ENCODE peak calls at places on chromosomes 6 and 20, in five cellular contexts. L, S, D, R and Y are unnamed samples. For H3K4me1, the result is how much of the 10 kb centered on the place peaks cover.

GRCh38 chr20:46117704-46118467 is at the start of gene CD40:
- DNase-seq in L (peak), S (peak), D (peak), R (peak), Y (peak)

GRCh38 chr6:144912474-144912873 is 627.3 kb downstream of the UTRN start:
- DNase-seq in L (no peak), S (no peak), D (no peak), R (no peak), Y (no peak)

GRCh38 chr20:6818033-6818808 is 50.7 kb downstream of the BMP2 start:
- DNase-seq in L (no peak), S (no peak), D (no peak), R (no peak), Y (no peak)

GRCh38 chr6:143337201-143337949 is 113.1 kb downstream of the ADAT2 start:
- DNase-seq in L (peak), S (peak), D (peak), R (peak), Y (peak)

GRCh38 chr20:18263723-18264122 is 24.6 kb upstream of the ZNF133 start:
- DNase-seq in L (no peak), S (peak), D (no peak), R (peak), Y (no peak)

GRCh38 chr6:17863971-17864754 is 123.3 kb downstream of the KIF13A start:
- DNase-seq in L (no peak), S (no peak), D (no peak), R (peak), Y (no peak)

GRCh38 chr6:82022614-82023102 is 224.9 kb downstream of the IBTK start:
- DNase-seq in L (no peak), S (no peak), D (no peak), R (peak), Y (no peak)

GRCh38 chr6:54238407-54238806 is 69.8 kb upstream of the TINAG start:
- DNase-seq in L (no peak), S (no peak), D (no peak), R (no peak), Y (no peak)

GRCh38 chr6:36969988-36970891 is 15.7 kb downstream of the PI16 start:
- DNase-seq in L (no peak), S (no peak), D (no peak), R (no peak), Y (no peak)

GRCh38 chr20:32925481-32926196 is 66.9 kb downstream of the EFCAB8 start:
- DNase-seq in L (no peak), S (no peak), D (no peak), R (no peak), Y (no peak)

GRCh38 chr20:41226426-41226825 is 89.1 kb downstream of the PLCG1 start:
- DNase-seq in L (no peak), S (no peak), D (no peak), R (no peak), Y (no peak)

GRCh38 chr20:36461600-36462439 is 79.5 kb upstream of the MYL9 start:
- DNase-seq in L (peak), S (peak), D (peak), R (peak), Y (peak)

GRCh38 chr6:9620263-9620662 is 794.6 kb downstream of the TFAP2A start:
- DNase-seq in L (no peak), S (no peak), D (no peak), R (no peak), Y (no peak)

GRCh38 chr6:36850001-36850400 is 10.8 kb upstream of the CPNE5 start:
- DNase-seq in L (no peak), S (no peak), D (no peak), R (no peak), Y (no peak)

GRCh38 chr6:135257641-135258405 is 76.7 kb downstream of the MYB start:
- DNase-seq in L (no peak), S (no peak), D (no peak), R (no peak), Y (no peak)

GRCh38 chr20:37408202-37408929 is 62.4 kb downstream of the SRC start:
- DNase-seq in L (no peak), S (no peak), D (no peak), R (no peak), Y (no peak)

GRCh38 chr20:37411408-37412306 is 65.7 kb downstream of the SRC start:
- DNase-seq in L (no peak), S (no peak), D (no peak), R (no peak), Y (no peak)

GRCh38 chr6:56655250-56655649 is 12.6 kb upstream of the DST start:
- DNase-seq in L (no peak), S (no peak), D (no peak), R (no peak), Y (no peak)

GRCh38 chr6:166465671-166466087 is 82.9 kb upstream of the MPC1 start:
- DNase-seq in L (no peak), S (no peak), D (no peak), R (peak), Y (no peak)

DNA sequence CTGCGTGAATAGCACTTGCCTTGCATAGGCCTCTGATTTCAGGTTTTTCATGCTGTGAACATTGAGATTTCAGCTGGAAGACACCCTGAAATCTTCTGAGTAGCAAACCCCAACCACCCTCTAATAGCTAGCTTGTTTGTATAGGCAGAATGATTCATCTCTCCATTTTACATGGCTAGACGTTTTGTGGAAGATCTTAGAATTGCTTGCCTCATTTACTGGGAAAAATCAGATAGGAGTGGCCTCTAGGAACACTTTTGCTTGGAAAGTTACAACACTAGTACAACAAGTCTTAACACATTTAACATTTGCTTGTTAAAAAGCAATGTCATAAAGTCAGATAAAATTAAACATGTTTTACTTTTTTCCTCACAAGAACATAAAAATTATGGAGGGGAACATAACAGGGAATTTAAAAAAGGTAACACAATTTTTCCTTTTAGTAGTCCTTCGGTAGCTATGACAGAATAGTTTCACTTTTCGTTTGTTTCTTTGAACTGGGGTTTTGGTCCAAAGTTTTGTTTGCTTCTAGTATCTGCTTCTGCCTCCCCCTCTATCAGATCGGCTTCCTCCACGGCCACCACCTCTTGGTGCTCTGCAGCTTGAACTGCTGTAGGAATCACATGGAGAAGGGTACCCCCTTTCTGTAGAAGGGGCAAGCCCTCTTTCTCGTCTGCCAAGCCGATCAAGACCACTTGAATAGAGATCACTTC is 102.2 kb upstream of the PTCHD4 start:
- DNase-seq in L (no peak), S (no peak), D (no peak), R (no peak), Y (no peak)
- H3K4me3 ChIP-seq in L (no peak), S (no peak), D (no peak), R (no peak), Y (no peak)

GRCh38 chr6:137117605-137118004 is 55.8 kb downstream of the IL22RA2 start:
- DNase-seq in L (no peak), S (no peak), D (no peak), R (no peak), Y (no peak)
- H3K27ac ChIP-seq in L (no peak), S (no peak), D (no peak), R (no peak), Y (no peak)

GRCh38 chr6:5632348-5632935 is 371.1 kb downstream of the FARS2 start:
- DNase-seq in L (no peak), S (no peak), D (no peak), R (no peak), Y (no peak)
- H3K4me1 ChIP-seq in L (under half), S (under half), D (under half), R (under half), Y (under half)

GRCh38 chr6:6724319-6725119 is 136.0 kb downstream of the LY86 start:
- DNase-seq in L (no peak), S (peak), D (no peak), R (peak), Y (peak)
- H3K4me3 ChIP-seq in L (peak), S (no peak), D (peak), R (peak), Y (no peak)

GRCh38 chr20:1861347-1861987 is 33.7 kb upstream of the SIRPA start:
- DNase-seq in L (no peak), S (no peak), D (no peak), R (peak), Y (peak)
- H3K27ac ChIP-seq in L (no peak), S (no peak), D (no peak), R (no peak), Y (no peak)

GRCh38 chr6:35723587-35723986 is 13.2 kb upstream of the ARMC12 start:
- DNase-seq in L (no peak), S (no peak), D (no peak), R (no peak), Y (no peak)
- H3K4me1 ChIP-seq in L (half or more), S (half or more), D (under half), R (under half), Y (half or more)

DNA sequence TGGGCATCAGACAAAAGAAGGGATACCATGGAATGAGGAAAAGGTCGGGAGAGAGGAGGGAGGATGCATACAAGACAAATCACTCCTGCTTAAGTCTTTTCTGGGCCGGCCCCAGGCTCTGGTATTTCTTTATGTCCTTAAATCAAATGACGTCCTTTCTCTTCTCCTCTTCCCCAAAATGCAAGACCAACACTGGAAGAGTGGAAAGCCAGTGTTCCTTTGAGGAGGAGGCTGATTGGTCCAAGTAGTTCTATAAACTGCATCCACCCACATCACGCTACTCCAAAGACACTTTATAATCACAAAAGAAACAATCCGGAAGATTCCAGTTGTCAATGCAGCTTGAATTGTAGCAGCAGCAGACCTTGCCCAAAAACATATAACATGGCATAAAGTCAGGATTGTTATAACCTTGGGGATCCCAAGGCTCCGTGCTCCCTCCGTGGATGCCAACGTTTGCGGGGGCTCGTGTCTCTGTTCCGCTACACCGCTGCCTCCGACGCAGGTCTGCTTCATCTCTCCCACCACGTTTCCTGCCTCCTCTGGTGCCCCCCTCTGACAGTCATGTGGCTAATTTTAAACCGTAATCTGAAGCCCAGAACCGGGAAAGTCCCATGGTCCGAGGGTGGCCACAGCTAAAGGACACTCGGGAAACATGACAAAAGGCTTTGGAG is 47.1 kb downstream of the MCUR1 start:
- DNase-seq in L (peak), S (no peak), D (peak), R (no peak), Y (peak)
- H3K4me3 ChIP-seq in L (peak), S (no peak), D (no peak), R (no peak), Y (no peak)

DNA sequence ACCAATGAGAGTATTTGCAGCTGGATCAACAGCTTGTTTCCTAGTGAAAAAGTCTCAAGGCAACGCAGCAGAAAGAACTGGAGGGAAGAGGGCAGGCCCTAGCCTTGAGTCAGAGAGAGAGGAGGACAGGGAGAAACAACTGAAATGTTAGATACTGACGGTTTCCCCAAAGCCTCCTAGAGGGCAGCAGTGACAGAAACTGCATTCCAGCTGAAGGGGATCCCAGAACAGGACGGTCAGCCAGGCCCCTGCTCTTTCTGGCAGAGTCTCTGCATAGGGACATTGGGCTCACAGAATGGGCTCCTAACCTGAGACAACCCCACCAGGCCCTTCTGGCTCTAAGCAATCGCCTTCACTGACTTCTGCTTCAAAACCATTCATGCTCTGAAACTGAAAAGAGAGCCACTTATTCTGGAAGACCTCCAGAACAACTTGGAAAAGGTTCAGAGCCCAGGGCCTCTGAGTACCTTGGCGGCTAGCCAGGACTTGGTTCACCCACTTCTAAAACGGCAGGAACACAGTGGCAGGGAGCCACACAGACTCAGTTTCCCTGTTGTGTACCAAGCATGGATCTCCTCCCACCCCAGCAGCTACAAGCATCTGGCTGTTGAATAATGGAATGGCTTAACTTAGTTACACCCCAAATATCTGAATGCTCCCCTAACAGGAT is 72.9 kb downstream of the PSMB1 start:
- DNase-seq in L (no peak), S (peak), D (no peak), R (no peak), Y (peak)
- H3K27ac ChIP-seq in L (no peak), S (no peak), D (no peak), R (no peak), Y (peak)

DNA sequence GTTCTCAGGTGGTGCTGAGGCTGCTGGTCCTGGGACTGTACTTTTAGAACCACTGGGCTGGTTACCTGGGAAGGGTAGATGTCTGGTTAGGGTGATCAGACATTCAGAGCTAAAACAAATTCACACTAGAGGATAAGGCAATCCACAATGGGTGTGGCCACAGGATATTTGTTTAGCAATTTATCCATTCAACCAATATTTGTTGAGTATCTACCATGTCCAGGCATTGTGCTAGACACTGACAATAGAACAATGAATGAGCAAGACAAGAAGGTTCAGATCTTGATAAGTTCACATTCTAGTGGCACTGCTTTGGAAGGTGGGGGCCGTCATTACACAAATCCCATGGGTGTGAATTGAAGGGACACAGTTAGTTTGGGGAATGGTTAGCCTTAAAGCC is 131.7 kb downstream of the BCAS1 start:
- DNase-seq in L (no peak), S (no peak), D (no peak), R (no peak), Y (no peak)
- H3K4me1 ChIP-seq in L (under half), S (under half), D (under half), R (half or more), Y (half or more)

DNA sequence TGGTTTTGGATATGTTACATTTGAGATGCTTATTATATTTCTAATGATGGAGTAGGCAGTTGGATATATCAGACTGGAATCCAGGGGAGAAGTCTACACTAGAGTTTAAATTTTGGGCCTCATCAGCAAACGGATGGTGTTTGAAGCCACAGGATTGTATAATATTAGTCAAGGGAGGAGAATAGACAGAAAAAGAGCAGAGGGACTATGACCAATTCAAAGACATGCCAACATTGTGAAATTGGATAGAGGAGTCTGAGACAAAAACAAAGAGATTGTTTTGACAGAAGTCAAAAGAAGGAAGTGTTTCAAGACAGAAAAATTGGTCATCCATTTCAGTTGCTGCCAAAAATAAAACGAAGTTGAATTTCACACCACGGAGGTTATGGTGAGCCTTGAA is 66.5 kb downstream of the NOX3 start:
- DNase-seq in L (no peak), S (no peak), D (no peak), R (no peak), Y (no peak)
- H3K4me3 ChIP-seq in L (no peak), S (no peak), D (no peak), R (no peak), Y (no peak)